ENCODE peak calls at places on chromosomes 2 and 18, in six cellular contexts. Z is A549, R is breast epithelium, P is H9, S is Calu3, I is suprapubic skin. C is an unnamed sample.

GRCh38 chr18:49652841-49653240 is 91.0 kb downstream of the LIPG start:
- DNase-seq in R (no peak), S (no peak), I (no peak), Z (no peak), P (no peak), C (no peak)

GRCh38 chr2:237487496-237487895 is 445 bp downstream of the MLPH start:
- DNase-seq in S (no peak), R (no peak), P (no peak), Z (no peak), I (no peak), C (no peak)

GRCh38 chr2:62306751-62307468 is 111.0 kb downstream of the B3GNT2 start:
- DNase-seq in I (peak; percentile 69), R (peak; percentile 84), S (peak; percentile 62), Z (no peak), P (no peak), C (no peak)

GRCh38 chr2:120857931-120858330 is 122.3 kb downstream of the GLI2 start:
- DNase-seq in S (no peak), I (no peak), R (no peak), P (no peak), Z (no peak), C (no peak)

GRCh38 chr18:58098706-58099105 is 54.7 kb downstream of the NEDD4L start:
- DNase-seq in P (no peak), S (no peak), R (no peak), Z (no peak), I (no peak), C (no peak)

GRCh38 chr2:43368483-43369385 is 142.3 kb upstream of the ZFP36L2 start:
- DNase-seq in P (no peak), S (no peak), Z (no peak), I (no peak), R (no peak), C (no peak)

GRCh38 chr2:68244456-68244855 is 7.9 kb downstream of the PPP3R1 start:
- DNase-seq in S (no peak), P (no peak), R (no peak), I (no peak), Z (no peak), C (no peak)

GRCh38 chr2:207764096-207764630 is 5.5 kb downstream of the FZD5 start:
- DNase-seq in P (no peak), S (no peak), Z (no peak), I (no peak), R (no peak), C (no peak)

GRCh38 chr2:70043252-70043875 is 43.9 kb upstream of the PCBP1 start:
- DNase-seq in P (no peak), S (no peak), I (peak; percentile 62), Z (no peak), R (no peak), C (no peak)

GRCh38 chr2:219557320-219557719 is 13.5 kb downstream of the TMEM198 start:
- DNase-seq in S (no peak), P (no peak), Z (no peak), I (no peak), R (no peak), C (no peak)

GRCh38 chr18:28114472-28114871 is 62.5 kb downstream of the CDH2 start:
- DNase-seq in Z (no peak), R (no peak), S (no peak), P (no peak), I (no peak), C (no peak)

GRCh38 chr2:49044680-49045079 is 109.6 kb downstream of the FSHR start:
- DNase-seq in S (no peak), Z (no peak), I (no peak), P (no peak), R (no peak), C (no peak)

GRCh38 chr2:168116448-168116847 is 130.9 kb downstream of the STK39 start:
- DNase-seq in P (peak; percentile 47), Z (no peak), I (no peak), R (no peak), S (no peak), C (no peak)
- TF ChIP-seq CTCF in P (peak; percentile 50), Z (no peak), I (no peak), R (no peak), S (no peak), C (peak; percentile 42)

GRCh38 chr2:227890495-227891079 is 19.2 kb downstream of the DAW1 start:
- DNase-seq in P (no peak), S (no peak), Z (peak; percentile 22), R (no peak), I (no peak), C (no peak)
- TF ChIP-seq CTCF in P (peak; percentile 80), S (peak; percentile 62), Z (peak; percentile 80), R (peak; percentile 40), I (no peak), C (peak; percentile 85)

GRCh38 chr2:39311469-39311868 is 67.7 kb upstream of the CDKL4 start:
- DNase-seq in Z (no peak), R (no peak), I (no peak), P (no peak), S (no peak), C (no peak)

GRCh38 chr2:39308778-39309177 is 65.0 kb upstream of the CDKL4 start:
- DNase-seq in S (no peak), R (no peak), P (no peak), Z (no peak), I (no peak), C (no peak)

DNA sequence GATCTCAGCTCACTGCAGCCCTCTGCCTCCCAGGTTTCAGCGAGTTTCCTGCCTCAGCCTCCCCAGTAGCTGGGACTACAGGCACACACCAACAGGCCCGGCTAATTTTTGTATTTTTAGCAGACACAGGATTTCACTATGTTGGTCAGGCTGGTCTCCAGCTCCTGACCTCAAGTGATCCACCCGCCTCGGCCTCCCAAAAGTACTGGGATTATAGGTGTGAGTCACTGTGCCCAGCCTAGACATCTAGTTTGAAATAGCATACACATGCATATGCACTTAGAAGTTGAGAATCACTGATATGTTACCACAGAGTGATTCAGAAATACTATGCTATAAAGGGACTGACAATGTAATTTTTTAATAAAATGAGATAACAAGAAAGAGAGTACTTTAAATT is 69.8 kb upstream of the CDKL4 start:
- DNase-seq in S (no peak), P (no peak), I (no peak), Z (no peak), R (no peak), C (no peak)
- TF ChIP-seq CTCF in S (no peak), P (no peak), I (no peak), Z (no peak), R (no peak), C (no peak)

DNA sequence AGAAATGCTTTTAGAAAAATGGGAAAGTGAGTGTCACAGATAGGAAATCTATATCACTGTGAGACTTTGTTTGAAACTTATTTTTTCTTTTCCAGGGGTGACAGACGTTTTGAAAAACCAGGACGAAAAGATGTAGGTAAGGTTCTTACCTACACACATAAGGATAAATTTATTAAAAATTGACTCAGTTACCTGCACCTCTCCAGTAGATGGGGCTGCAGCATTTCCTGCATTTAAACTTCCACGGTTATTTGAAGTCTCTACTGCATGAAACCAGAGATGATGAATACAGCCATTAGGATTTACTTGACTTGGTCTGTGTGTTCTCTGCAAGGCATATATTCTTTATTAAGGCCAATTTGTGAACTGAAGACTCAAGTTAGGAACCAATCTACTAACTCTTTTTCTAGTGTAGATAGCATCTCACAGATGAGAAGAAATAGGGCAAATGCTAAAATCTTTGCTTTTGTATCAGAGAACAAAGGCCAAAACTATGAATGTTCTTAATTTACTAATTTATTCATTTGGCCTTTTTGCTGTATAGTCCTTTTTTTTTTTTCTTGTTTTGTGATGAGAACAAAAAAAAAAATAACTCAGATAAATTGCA is 15.0 kb downstream of the KCNJ13 start:
- DNase-seq in Z (peak; percentile 29), R (no peak), I (no peak), S (peak; percentile 57), P (no peak), C (no peak)
- TF ChIP-seq CTCF in Z (peak; percentile 70), R (peak; percentile 44), I (peak; percentile 15), S (peak; percentile 69), P (peak; percentile 67), C (peak; percentile 71)